ENCODE peak calls at places on chromosome 5, in ten cellular contexts. D is cardiac muscle cell, J is heart right ventricle, L is mesendoderm, Z is stomach, V is HCT116, Q is tibial artery, S is tibial nerve, U is astrocyte, P is adrenal gland. H is an unnamed sample. For H3K36me3 and H3K4me1, the result is how much of the 10 kb centered on the place peaks cover.

GRCh38 chr5:179194941-179195381 is 134.8 kb downstream of the ZNF354C start:
- DNase-seq in J (no peak), V (no peak), Q (no peak), P (no peak), S (no peak), D (no peak), U (no peak), L (no peak), Z (no peak), H (no peak)

GRCh38 chr5:168207450-168208029 is 83.9 kb upstream of the WWC1 start:
- DNase-seq in U (no peak), P (no peak), Q (no peak), D (no peak), V (no peak), L (no peak), S (no peak), Z (no peak), J (no peak), H (no peak)

GRCh38 chr5:173688708-173689107 is 72.3 kb upstream of the BOD1 start:
- DNase-seq in V (no peak), L (no peak), U (no peak), J (no peak), Q (no peak), D (peak), P (no peak), Z (no peak), S (no peak), H (no peak)

GRCh38 chr5:129973716-129974426 is 69.6 kb downstream of the CHSY3 start:
- DNase-seq in S (no peak), P (no peak), Q (no peak), J (no peak), V (no peak), L (peak), U (peak), D (no peak), Z (no peak), H (no peak)

GRCh38 chr5:132475531-132475930 is 15.0 kb downstream of the IRF1 start:
- DNase-seq in D (no peak), J (no peak), P (no peak), V (no peak), L (no peak), U (no peak), S (no peak), Z (peak), Q (peak), H (peak)

GRCh38 chr5:34491251-34491620 is 164.9 kb upstream of the RAI14 start:
- DNase-seq in S (no peak), V (no peak), J (no peak), L (no peak), D (peak), U (no peak), P (no peak), Z (no peak), Q (no peak), H (no peak)

GRCh38 chr5:77426670-77427069 is 65.4 kb downstream of the WDR41 start:
- DNase-seq in Q (no peak), U (peak), P (no peak), J (no peak), V (no peak), D (no peak), S (no peak), Z (no peak), L (peak), H (no peak)

GRCh38 chr5:80109549-80110478 is 74.7 kb downstream of the THBS4 start:
- DNase-seq in S (no peak), Q (no peak), U (no peak), V (no peak), P (no peak), Z (no peak), D (peak), J (peak), L (no peak), H (no peak)

GRCh38 chr5:37626266-37626665 is 213.6 kb downstream of the GDNF start:
- DNase-seq in Z (no peak), J (no peak), L (no peak), P (no peak), V (no peak), U (no peak), Q (no peak), D (no peak), S (no peak), H (no peak)

GRCh38 chr5:90878081-90878480 is 319.5 kb downstream of the ADGRV1 start:
- DNase-seq in V (no peak), D (no peak), J (peak), P (peak), Z (peak), L (no peak), U (no peak), Q (no peak), S (no peak), H (no peak)

GRCh38 chr5:98563885-98564653 is 209.4 kb upstream of the RGMB start:
- DNase-seq in Z (peak), P (no peak), S (no peak), D (no peak), U (no peak), L (no peak), V (no peak), Q (no peak), J (no peak), H (no peak)

GRCh38 chr5:65359981-65360380 is 121.7 kb downstream of the ADAMTS6 start:
- DNase-seq in Q (no peak), D (no peak), P (no peak), S (no peak), U (no peak), J (no peak), V (no peak), Z (no peak), L (no peak), H (no peak)

GRCh38 chr5:103259705-103260355 is 1.3 kb downstream of the MACIR start:
- DNase-seq in J (no peak), P (no peak), Q (peak), L (peak), V (no peak), D (peak), U (peak), Z (no peak), S (no peak), H (no peak)

GRCh38 chr5:147673276-147673675 is 109.3 kb downstream of the JAKMIP2 start:
- DNase-seq in U (no peak), P (no peak), D (no peak), Z (no peak), Q (no peak), L (no peak), V (no peak), J (peak), S (no peak), H (no peak)

GRCh38 chr5:154899107-154899816 is 38.7 kb downstream of the GEMIN5 start:
- DNase-seq in U (no peak), S (no peak), Q (peak), J (no peak), V (no peak), D (no peak), P (no peak), Z (no peak), L (no peak), H (no peak)

GRCh38 chr5:32679218-32679617 is 31.9 kb upstream of the NPR3 start:
- DNase-seq in Q (no peak), Z (no peak), U (no peak), L (no peak), P (no peak), V (no peak), D (no peak), S (no peak), J (no peak), H (no peak)

GRCh38 chr5:160520609-160521391 is 99.1 kb downstream of the PTTG1 start:
- DNase-seq in L (no peak), D (no peak), Z (no peak), Q (no peak), S (no peak), V (no peak), U (no peak), J (no peak), P (no peak), H (no peak)

GRCh38 chr5:169429044-169429443 is 128.1 kb upstream of the SLIT3 start:
- DNase-seq in D (no peak), S (no peak), Z (no peak), Q (no peak), U (peak), V (no peak), P (peak), L (peak), J (no peak), H (no peak)

GRCh38 chr5:135255461-135256178 is 143.4 kb downstream of the MACROH2A1 start:
- DNase-seq in U (no peak), J (no peak), L (no peak), D (peak), Z (no peak), Q (no peak), S (no peak), P (no peak), V (no peak), H (no peak)

DNA sequence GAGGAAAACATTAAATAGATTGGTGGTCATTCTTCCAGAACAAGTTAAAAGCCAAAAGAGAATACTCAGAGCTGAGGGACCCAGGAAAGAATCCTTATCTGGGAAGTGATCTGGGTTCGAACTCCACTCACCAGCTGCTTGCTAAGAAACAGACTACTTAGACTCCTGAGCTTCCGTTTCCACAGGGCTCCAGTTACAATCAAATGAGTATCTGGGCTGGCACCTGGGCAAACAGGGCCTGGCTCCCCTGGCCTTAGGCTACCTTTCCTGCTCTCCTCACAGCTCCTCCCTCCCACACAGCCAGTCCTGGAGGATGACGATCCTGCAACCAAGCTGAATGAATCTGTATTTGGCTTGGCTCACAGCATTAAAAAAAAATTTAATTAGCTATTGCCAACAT is 2.5 kb downstream of the MAPK9 start:
- DNase-seq in L (peak), U (no peak), V (no peak), Q (no peak), D (no peak), P (no peak), S (no peak), Z (peak), J (no peak), H (no peak)
- H3K4me3 ChIP-seq in L (no peak), U (no peak), V (no peak), Q (no peak), D (no peak), P (no peak), S (no peak), Z (no peak), J (no peak), H (no peak)

GRCh38 chr5:138385660-138386059 is 33.2 kb downstream of the KDM3B start:
- DNase-seq in S (no peak), P (no peak), Z (no peak), L (no peak), V (no peak), U (peak), J (no peak), D (no peak), Q (no peak), H (no peak)
- H3K36me3 ChIP-seq in S (half or more), P (under half), Z (half or more), L (under half), V (under half), U (under half), J (under half), D (half or more), Q (half or more), H (half or more)

DNA sequence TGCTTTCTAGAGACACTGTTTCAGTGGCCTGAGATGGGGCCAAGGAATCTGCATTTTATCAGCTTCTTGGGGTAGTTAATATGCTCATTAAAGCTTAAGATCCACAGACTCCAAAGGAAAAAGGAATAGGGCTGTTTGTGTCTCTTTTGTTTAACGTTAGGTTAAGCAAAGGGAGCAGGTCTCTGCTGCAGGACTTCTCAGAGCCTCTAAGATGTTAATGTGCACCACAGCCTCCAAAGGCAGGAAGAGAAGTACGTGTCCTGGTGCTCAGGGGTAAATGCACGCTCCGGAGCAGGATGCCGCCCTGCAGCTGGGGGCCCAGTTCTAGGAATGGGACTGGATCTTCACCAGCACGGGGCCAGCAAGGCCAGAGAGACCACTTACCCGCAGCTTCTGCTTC is 19.6 kb downstream of the SPARC start:
- DNase-seq in S (no peak), V (no peak), J (no peak), D (no peak), L (no peak), P (no peak), Z (no peak), U (no peak), Q (no peak), H (no peak)
- H3K4me1 ChIP-seq in S (half or more), V (under half), J (under half), D (under half), L (under half), P (half or more), Z (half or more), U (half or more), Q (half or more), H (half or more)

DNA sequence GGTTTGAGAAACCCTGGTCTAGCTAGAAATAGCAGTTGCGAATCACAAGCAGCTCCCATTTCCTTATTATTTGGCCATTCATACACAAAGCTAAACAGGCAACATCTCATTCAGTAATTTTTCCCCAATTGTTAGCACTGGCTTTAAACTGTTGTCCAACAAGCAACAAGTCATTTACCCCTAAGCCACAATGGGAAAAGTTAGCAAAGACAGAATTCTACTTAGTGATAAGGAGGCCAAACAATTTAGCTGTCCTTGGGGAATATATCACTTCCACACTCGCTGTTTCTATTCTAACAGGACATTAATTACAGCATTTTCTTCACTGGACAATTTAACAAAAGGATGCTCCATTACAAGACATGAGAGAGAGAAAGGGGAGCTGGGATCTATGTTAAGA is 2.8 kb downstream of the MYO10 start:
- DNase-seq in P (no peak), S (no peak), D (no peak), J (no peak), U (no peak), V (no peak), L (no peak), Z (no peak), Q (no peak), H (no peak)
- H3K4me3 ChIP-seq in P (no peak), S (no peak), D (no peak), J (no peak), U (peak), V (no peak), L (no peak), Z (no peak), Q (peak), H (peak)

DNA sequence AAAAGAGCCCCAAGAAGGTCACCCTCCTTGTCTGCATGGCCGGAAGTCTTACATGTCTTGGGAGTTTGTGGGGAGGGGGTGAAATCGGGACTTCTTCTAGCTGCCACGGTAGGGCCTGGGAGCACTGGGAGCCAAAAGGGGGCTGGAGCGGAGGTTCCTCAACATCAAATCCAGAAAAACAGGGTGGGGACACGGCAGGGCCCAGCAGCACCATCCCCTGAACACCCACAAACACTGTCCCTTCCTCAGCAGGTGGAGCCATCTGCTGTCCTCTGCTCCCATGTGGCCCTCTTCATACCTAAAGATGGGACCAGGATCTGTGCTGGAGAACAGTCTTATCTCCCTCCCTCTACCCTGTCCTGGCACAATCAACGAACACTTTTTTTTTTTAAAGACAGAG is 2.7 kb downstream of the TERT start:
- DNase-seq in V (no peak), Q (no peak), L (no peak), D (no peak), J (no peak), Z (no peak), S (no peak), P (no peak), U (no peak), H (no peak)
- H3K36me3 ChIP-seq in V (under half), Q (under half), L (under half), D (under half), J (under half), Z (under half), S (under half), P (under half), U (under half), H (under half)

DNA sequence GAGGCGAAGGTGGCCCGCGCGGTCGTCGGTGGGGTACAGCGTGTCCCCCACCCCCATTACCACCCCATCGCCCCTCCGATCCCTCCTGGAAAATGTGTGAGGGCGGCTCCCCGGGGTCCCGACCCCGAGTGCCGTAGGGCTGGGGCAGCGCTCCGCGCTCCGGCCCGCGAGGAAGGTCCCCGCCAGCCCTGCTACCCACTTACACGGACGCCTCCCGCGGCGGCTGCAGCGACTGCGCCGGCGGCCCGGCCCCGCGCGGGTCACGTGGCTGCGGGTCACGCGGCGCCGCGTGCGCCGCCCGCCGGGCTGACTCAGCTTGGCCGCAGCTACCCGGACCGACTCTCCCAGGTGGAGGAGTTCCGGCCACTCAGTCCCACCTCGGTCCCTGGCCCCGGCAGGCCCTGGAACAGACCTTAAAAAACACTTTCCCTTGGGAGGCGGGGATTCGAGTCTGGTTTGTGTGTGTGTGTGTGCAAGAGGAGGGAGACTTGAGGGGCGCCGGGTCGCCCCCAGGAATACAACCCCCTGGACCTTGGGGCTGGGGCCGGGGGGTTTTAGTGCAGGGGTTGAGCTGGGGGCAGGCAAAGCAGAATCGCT is at the start of gene GNPDA1:
- DNase-seq in L (peak), P (peak), D (peak), S (peak), Q (peak), J (peak), Z (peak), V (peak), U (peak), H (peak)
- H3K4me1 ChIP-seq in L (under half), P (under half), D (under half), S (under half), Q (under half), J (under half), Z (under half), V (under half), U (under half), H (under half)

DNA sequence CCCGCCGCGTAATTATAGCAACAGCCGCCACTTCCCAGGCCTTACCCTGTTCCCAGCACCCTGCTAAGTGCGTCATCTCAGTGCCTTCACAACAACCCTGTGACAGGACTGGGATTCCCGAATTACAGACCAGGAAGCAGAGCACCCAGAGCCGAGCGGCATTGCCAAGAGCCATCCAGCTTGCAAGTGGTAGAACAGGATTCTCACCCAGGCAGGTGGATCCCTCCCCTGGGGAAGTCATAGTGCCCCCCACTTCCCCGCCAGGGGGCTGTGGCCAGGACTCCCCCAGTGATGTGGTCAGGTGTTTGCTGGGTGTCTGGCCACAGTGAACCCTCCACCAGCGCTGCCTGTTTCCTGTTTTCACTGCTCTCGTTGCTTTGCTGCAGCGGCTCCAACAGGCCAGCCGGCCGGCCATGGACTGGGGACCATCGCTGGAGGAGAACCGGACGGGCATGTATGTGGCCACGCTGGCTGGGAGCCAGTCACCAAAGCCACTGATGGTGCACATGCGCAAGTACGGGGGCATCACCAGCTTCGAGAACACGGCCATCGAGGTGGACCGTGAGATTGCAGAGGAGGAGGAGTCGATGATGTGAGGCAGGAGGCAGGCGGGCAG is 19.3 kb downstream of the SLC6A7 start:
- DNase-seq in V (no peak), S (no peak), D (no peak), J (no peak), Z (no peak), L (peak), Q (peak), P (no peak), U (peak), H (peak)
- H3K4me3 ChIP-seq in V (no peak), S (no peak), D (no peak), J (no peak), Z (no peak), L (no peak), Q (peak), P (no peak), U (no peak), H (peak)